ENCODE peak calls at places on chromosomes 1 and 21, in ten cellular contexts. D, Z, A, R, H, K, I, M, V and S are unnamed samples.

GRCh38 chr1:21596628-21597027 is 72.5 kb downstream of the RAP1GAP start:
- DNase-seq in V (no peak), D (no peak), I (no peak), H (no peak), A (no peak), R (no peak), K (no peak), Z (no peak), M (no peak), S (no peak)

GRCh38 chr1:115927971-115928370 is 48.3 kb upstream of the SLC22A15 start:
- DNase-seq in I (no peak), V (no peak), Z (no peak), A (no peak), K (no peak), M (no peak), D (no peak), R (no peak), H (no peak), S (no peak)

GRCh38 chr1:21608813-21609212 is 60.3 kb downstream of the RAP1GAP start:
- DNase-seq in Z (no peak), K (no peak), A (no peak), R (no peak), I (no peak), H (no peak), V (no peak), D (no peak), M (no peak), S (no peak)

GRCh38 chr1:29461115-29461739 is 224.9 kb downstream of the PTPRU start:
- DNase-seq in Z (no peak), H (no peak), V (no peak), M (no peak), R (no peak), D (no peak), A (no peak), K (no peak), I (peak), S (no peak)

GRCh38 chr1:147597010-147597409 is 55.7 kb downstream of the BCL9 start:
- DNase-seq in D (no peak), V (no peak), A (no peak), I (no peak), Z (no peak), K (no peak), M (no peak), H (no peak), R (no peak), S (no peak)

GRCh38 chr1:89525169-89525855 is 683 bp downstream of the LRRC8B start:
- DNase-seq in I (peak), M (no peak), R (no peak), V (no peak), K (peak), H (no peak), A (no peak), Z (no peak), D (no peak), S (peak)

GRCh38 chr1:3668585-3669300 is 16.4 kb downstream of the TP73 start:
- DNase-seq in M (no peak), V (no peak), A (no peak), H (peak), K (peak), I (peak), R (peak), Z (no peak), D (peak), S (no peak)

GRCh38 chr1:42420911-42421585 is 34.8 kb downstream of the ZMYND12 start:
- DNase-seq in D (peak), V (no peak), A (peak), I (no peak), R (no peak), K (no peak), H (peak), Z (peak), M (no peak), S (no peak)

GRCh38 chr1:204650911-204651570 is 34.5 kb downstream of the LRRN2 start:
- DNase-seq in M (no peak), R (no peak), A (no peak), K (no peak), H (no peak), V (no peak), D (no peak), Z (no peak), I (peak), S (no peak)

GRCh38 chr1:52296345-52296744 is 69.7 kb downstream of the CC2D1B start:
- DNase-seq in I (no peak), D (peak), Z (peak), V (no peak), H (peak), K (no peak), A (peak), M (no peak), R (no peak), S (no peak)

GRCh38 chr1:53071167-53071865 is 9.3 kb downstream of the PODN start:
- DNase-seq in H (no peak), V (no peak), I (no peak), D (no peak), R (peak), M (no peak), A (no peak), Z (no peak), K (peak), S (peak)

GRCh38 chr1:59354754-59355337 is 58.0 kb downstream of the FGGY start:
- DNase-seq in Z (no peak), I (no peak), V (no peak), H (peak), D (no peak), K (no peak), M (no peak), R (no peak), A (no peak), S (peak)

GRCh38 chr21:46289655-46290178 is 3.6 kb downstream of the YBEY start:
- DNase-seq in K (no peak), Z (no peak), H (no peak), D (no peak), I (no peak), A (no peak), M (no peak), R (no peak), V (no peak), S (no peak)

DNA sequence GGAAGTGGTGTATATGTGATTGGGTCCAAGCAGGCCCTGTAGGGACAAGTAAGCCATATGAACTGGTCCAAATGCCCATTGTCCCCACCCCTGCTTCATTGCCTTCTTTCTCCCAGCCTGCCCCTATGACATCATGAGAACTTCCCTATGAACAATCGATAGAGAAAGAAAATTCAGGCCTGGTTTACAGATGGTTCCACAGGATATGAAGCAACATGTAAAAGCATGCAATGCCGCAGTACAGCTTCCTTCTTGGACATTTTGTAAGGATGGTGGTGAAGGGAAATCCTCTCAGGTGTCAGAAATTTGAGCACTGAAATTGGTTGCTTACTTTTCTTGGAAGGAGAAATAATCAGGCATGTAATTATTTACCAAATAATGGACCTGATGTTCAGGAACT is 581.7 kb downstream of the MRPL39 start:
- DNase-seq in Z (no peak), V (no peak), H (no peak), D (no peak), A (no peak), K (no peak), R (no peak), I (no peak), M (no peak), S (no peak)
- TF ChIP-seq CTCF in Z (no peak), V (no peak), H (no peak), D (no peak), A (no peak), K (no peak), R (no peak), I (no peak), M (no peak), S (no peak)

GRCh38 chr1:161771166-161771565 is 5.0 kb downstream of the ATF6 start:
- DNase-seq in V (no peak), M (no peak), R (no peak), D (no peak), H (no peak), I (no peak), A (no peak), Z (no peak), K (no peak), S (no peak)
- H3K4me3 ChIP-seq in V (no peak), M (no peak), R (no peak), D (no peak), H (no peak), I (no peak), A (no peak), Z (no peak), K (no peak), S (no peak)

GRCh38 chr21:42009018-42009830 is 936 bp downstream of the ZBTB21 start:
- DNase-seq in V (no peak), M (peak), R (peak), K (peak), D (peak), H (peak), A (peak), I (peak), Z (no peak), S (peak)
- TF ChIP-seq CTCF in V (peak), M (no peak), R (peak), K (peak), D (no peak), H (no peak), A (peak), I (no peak), Z (peak), S (no peak)

GRCh38 chr1:173204693-173205092 is 2.4 kb downstream of the TNFSF4 start:
- DNase-seq in D (no peak), Z (no peak), H (no peak), R (no peak), I (no peak), M (no peak), K (no peak), V (no peak), A (no peak), S (no peak)
- H3K4me3 ChIP-seq in D (peak), Z (no peak), H (no peak), R (no peak), I (no peak), M (no peak), K (no peak), V (no peak), A (no peak), S (no peak)